ENCODE peak calls at places on chromosomes 11 and 22, in six cellular contexts. R, B, V, N, Q and D are unnamed samples.

GRCh38 chr11:134819026-134819425 is 407.0 kb upstream of the B3GAT1 start:
- DNase-seq in R (peak; percentile 73), B (no peak), V (no peak), N (no peak), Q (no peak), D (no peak)

GRCh38 chr22:48897638-48897954 is 930.1 kb downstream of the BRD1 start:
- DNase-seq in R (no peak), B (peak; percentile 20), V (no peak), N (no peak), Q (no peak), D (peak; percentile 21)

GRCh38 chr11:61138940-61139339 is 22.3 kb downstream of the VPS37C start:
- DNase-seq in R (no peak), B (no peak), V (peak; percentile 90), N (no peak), Q (no peak), D (peak; percentile 97)

GRCh38 chr11:31045335-31045734 is 324.2 kb downstream of the DCDC1 start:
- DNase-seq in R (no peak), B (no peak), V (no peak), N (no peak), Q (no peak), D (no peak)

GRCh38 chr11:36141595-36141994 is 147.6 kb downstream of the COMMD9 start:
- DNase-seq in R (no peak), B (no peak), V (no peak), N (no peak), Q (no peak), D (no peak)

GRCh38 chr11:94786264-94787126 is 18.3 kb downstream of the AMOTL1 start:
- DNase-seq in R (peak; percentile 81), B (no peak), V (no peak), N (no peak), Q (no peak), D (no peak)

GRCh38 chr11:32312206-32312817 is 123.0 kb downstream of the WT1 start:
- DNase-seq in R (no peak), B (no peak), V (peak; percentile 6), N (no peak), Q (no peak), D (no peak)

GRCh38 chr11:92423133-92423532 is 198.5 kb downstream of the FAT3 start:
- DNase-seq in R (no peak), B (no peak), V (peak; percentile 25), N (no peak), Q (no peak), D (no peak)

GRCh38 chr11:45924036-45924915 is 1.8 kb downstream of the LARGE2 start:
- DNase-seq in R (peak; percentile 44), B (no peak), V (no peak), N (peak; percentile 21), Q (no peak), D (peak; percentile 92)

GRCh38 chr11:36069576-36070214 is 125.8 kb downstream of the LDLRAD3 start:
- DNase-seq in R (peak; percentile 82), B (no peak), V (no peak), N (no peak), Q (no peak), D (no peak)

GRCh38 chr11:119370486-119371046 is 10.9 kb downstream of the USP2 start:
- DNase-seq in R (peak; percentile 68), B (no peak), V (no peak), N (peak; percentile 88), Q (no peak), D (no peak)

GRCh38 chr22:18112440-18112839 is 1.8 kb downstream of the TUBA8 start:
- DNase-seq in R (no peak), B (no peak), V (no peak), N (no peak), Q (no peak), D (no peak)

GRCh38 chr22:39215070-39215396 is 29.7 kb downstream of the PDGFB start:
- DNase-seq in R (no peak), B (no peak), V (no peak), N (no peak), Q (no peak), D (no peak)

GRCh38 chr11:14554959-14555358 is 34.8 kb upstream of the PSMA1 start:
- DNase-seq in R (no peak), B (no peak), V (no peak), N (no peak), Q (no peak), D (no peak)

GRCh38 chr11:15770798-15771414 is 585.4 kb downstream of the SOX6 start:
- DNase-seq in R (peak; percentile 92), B (peak; percentile 37), V (peak; percentile 43), N (peak; percentile 25), Q (peak; percentile 3), D (no peak)

GRCh38 chr11:58429273-58429672 is 1.4 kb upstream of the OR5B2 start:
- DNase-seq in R (no peak), B (no peak), V (no peak), N (no peak), Q (no peak), D (no peak)

GRCh38 chr11:16148301-16148787 is 208.0 kb downstream of the SOX6 start:
- DNase-seq in R (no peak), B (no peak), V (no peak), N (no peak), Q (no peak), D (no peak)

GRCh38 chr11:29527391-29527936 is 489.4 kb downstream of the KCNA4 start:
- DNase-seq in R (no peak), B (no peak), V (peak; percentile 79), N (no peak), Q (no peak), D (peak; percentile 8)

GRCh38 chr11:41983458-41983857 is 524.0 kb upstream of the LRRC4C start:
- DNase-seq in R (no peak), B (no peak), V (no peak), N (no peak), Q (no peak), D (no peak)

GRCh38 chr11:12089473-12089872 is 20.9 kb upstream of the MICAL2 start:
- DNase-seq in R (no peak), B (no peak), V (no peak), N (no peak), Q (no peak), D (no peak)

GRCh38 chr11:16792426-16792825 is 54.0 kb downstream of the C11orf58 start:
- DNase-seq in R (no peak), B (no peak), V (no peak), N (no peak), Q (no peak), D (peak; percentile 76)

GRCh38 chr22:37892566-37893338 is 13.3 kb upstream of the MICALL1 start:
- DNase-seq in R (no peak), B (peak; percentile 85), V (no peak), N (peak; percentile 85), Q (no peak), D (peak; percentile 50)

GRCh38 chr22:26428515-26429457 is at the start of gene ASPHD2:
- DNase-seq in R (peak; percentile 89), B (peak; percentile 73), V (peak; percentile 44), N (peak; percentile 64), Q (peak; percentile 65), D (peak; percentile 97)

GRCh38 chr22:40728731-40729189 is 49.5 kb downstream of the MCHR1 start:
- DNase-seq in R (no peak), B (peak; percentile 62), V (no peak), N (peak; percentile 84), Q (peak; percentile 60), D (no peak)

GRCh38 chr11:67265633-67266423 is 445 bp upstream of the GRK2 start:
- DNase-seq in R (peak; percentile 93), B (peak; percentile 85), V (no peak), N (peak; percentile 74), Q (peak; percentile 74), D (peak; percentile 99)

GRCh38 chr11:119671048-119671447 is 58.0 kb downstream of the NECTIN1 start:
- DNase-seq in R (no peak), B (peak; percentile 48), V (peak; percentile 62), N (peak; percentile 17), Q (no peak), D (peak; percentile 91)

GRCh38 chr11:70612459-70613141 is 214.3 kb downstream of the CTTN start:
- DNase-seq in R (no peak), B (no peak), V (no peak), N (peak; percentile 53), Q (no peak), D (peak; percentile 63)

GRCh38 chr11:122731500-122731913 is 76.0 kb downstream of the UBASH3B start:
- DNase-seq in R (no peak), B (no peak), V (peak; percentile 98), N (no peak), Q (no peak), D (peak; percentile 58)

GRCh38 chr11:2445948-2446551 is 1.2 kb downstream of the KCNQ1 start:
- DNase-seq in R (no peak), B (peak; percentile 87), V (no peak), N (peak; percentile 85), Q (no peak), D (peak; percentile 92)
- H3K4me3 ChIP-seq in R (no peak overlapping the region), B (peak overlapping the region; percentile 43), V (no peak overlapping the region), N (peak overlapping the region; percentile 47), Q (peak overlapping the region; percentile 53), D (no peak overlapping the region)

DNA sequence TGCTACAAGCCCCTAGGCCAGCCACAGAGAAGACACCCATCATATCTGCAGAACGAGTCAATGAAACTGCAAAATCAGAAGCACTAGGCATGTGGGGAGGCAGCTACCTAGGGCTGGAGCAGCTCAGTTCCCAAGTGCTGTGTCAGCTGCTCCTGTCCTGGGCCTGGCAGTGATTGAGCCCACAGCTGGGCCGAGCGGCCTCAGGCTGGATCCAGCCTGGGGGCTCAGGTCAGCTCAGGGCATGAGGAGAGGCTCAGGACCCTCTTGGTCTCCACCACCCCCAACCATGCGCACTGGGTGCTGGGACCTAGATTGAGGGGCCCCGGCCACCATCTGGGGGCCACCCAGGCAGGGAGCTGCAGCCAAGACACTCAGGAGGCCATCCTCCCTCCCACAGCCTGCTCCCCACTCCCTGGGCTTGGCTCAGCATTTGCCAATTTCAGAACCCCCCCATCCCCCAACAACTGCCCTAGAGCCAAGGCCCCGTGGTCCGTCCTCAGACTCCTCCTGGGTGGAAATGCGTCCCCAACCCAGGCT is 2.4 kb upstream of the TNNT3 start:
- DNase-seq in R (no peak), B (no peak), V (no peak), N (no peak), Q (no peak), D (peak; percentile 83)
- H3K4me3 ChIP-seq in R (no peak overlapping the region), B (no peak overlapping the region), V (no peak overlapping the region), N (no peak overlapping the region), Q (no peak overlapping the region), D (no peak overlapping the region)

DNA sequence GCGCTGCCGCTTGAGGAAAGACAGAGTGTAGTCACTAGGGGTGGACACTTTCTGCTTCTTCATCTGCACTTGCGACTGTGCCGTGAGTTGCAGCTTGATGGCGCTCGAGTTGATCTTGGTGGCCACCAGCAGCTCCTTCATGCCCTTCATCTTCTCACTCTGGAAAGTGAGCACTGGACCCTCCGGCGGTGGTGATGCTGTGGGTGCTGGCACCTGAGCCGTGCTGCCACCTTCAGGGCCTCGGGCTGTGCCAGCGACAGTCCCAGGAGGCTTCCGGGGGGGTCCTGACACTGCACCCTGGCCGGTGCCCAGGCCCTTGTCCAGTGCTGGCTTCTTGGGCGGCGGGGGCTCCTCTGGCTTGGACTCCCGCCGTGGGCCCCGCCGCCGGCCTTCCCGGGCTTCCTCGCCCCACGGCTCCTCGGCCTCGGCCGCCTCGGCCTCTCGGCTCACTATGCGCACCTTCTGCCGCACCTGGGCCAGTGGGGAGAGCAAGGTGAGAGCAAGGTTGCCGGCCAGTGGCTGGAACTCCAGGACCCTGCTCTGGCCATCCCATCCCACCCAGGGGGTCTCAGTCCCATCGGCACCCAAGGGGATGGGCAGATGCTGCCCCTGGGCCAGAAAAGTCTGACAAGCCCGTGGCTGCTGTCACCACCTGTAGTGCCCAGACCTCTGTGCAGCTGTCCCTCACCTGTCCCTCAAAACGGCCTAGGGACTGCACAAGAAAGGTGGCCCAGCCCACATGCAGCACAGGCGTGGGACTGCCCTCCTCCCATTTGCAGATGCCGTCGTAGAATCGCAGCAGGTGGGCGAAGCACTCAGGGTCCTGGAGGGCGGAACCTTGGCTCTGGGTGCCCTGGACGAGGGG is 1.6 kb upstream of the MAP4K2 start:
- DNase-seq in R (peak; percentile 78), B (no peak), V (no peak), N (no peak), Q (no peak), D (peak; percentile 64)
- H3K4me3 ChIP-seq in R (peak overlapping the region; percentile 86), B (no peak overlapping the region), V (no peak overlapping the region), N (no peak overlapping the region), Q (no peak overlapping the region), D (no peak overlapping the region)

GRCh38 chr11:76279651-76280050 is 73.3 kb upstream of the WNT11 start:
- DNase-seq in R (peak; percentile 81), B (no peak), V (no peak), N (no peak), Q (no peak), D (peak; percentile 17)
- H3K4me3 ChIP-seq in R (no peak overlapping the region), B (no peak overlapping the region), V (no peak overlapping the region), N (no peak overlapping the region), Q (no peak overlapping the region), D (no peak overlapping the region)